ENCODE peak calls at places on chromosomes 2 and 18, in ten cellular contexts. W is Peyer's patch, X is heart right ventricle, Y is HCT116, Q is psoas muscle, C is astrocyte, A is ovary, O is PC-3, B is left lung, D is pancreas. U is an unnamed sample.

GRCh38 chr18:9507565-9508088 is 32.3 kb downstream of the RALBP1 start:
- DNase-seq in W (no peak), X (no peak), B (no peak), D (no peak), C (no peak), Q (no peak), A (no peak), O (no peak), Y (no peak), U (no peak)

GRCh38 chr2:223123859-223124610 is 72.0 kb downstream of the KCNE4 start:
- DNase-seq in O (no peak), B (no peak), A (peak), W (no peak), X (peak), Q (no peak), Y (no peak), C (no peak), D (no peak), U (no peak)

GRCh38 chr2:156719036-156719435 is 282.9 kb downstream of the GPD2 start:
- DNase-seq in A (no peak), X (no peak), O (no peak), B (no peak), Y (no peak), W (no peak), Q (no peak), D (no peak), C (no peak), U (no peak)

GRCh38 chr2:228590681-228591080 is 409.2 kb upstream of the SPHKAP start:
- DNase-seq in D (no peak), Y (no peak), Q (no peak), X (no peak), W (no peak), C (no peak), B (no peak), O (no peak), A (no peak), U (no peak)

GRCh38 chr2:195582188-195582587 is 74.8 kb upstream of the SLC39A10 start:
- DNase-seq in Q (no peak), A (no peak), D (no peak), Y (no peak), O (no peak), W (no peak), C (no peak), B (no peak), X (no peak), U (no peak)

GRCh38 chr2:118254117-118254516 is 165.8 kb downstream of the INSIG2 start:
- DNase-seq in W (no peak), D (no peak), Y (no peak), Q (no peak), X (no peak), C (no peak), O (no peak), B (no peak), A (no peak), U (no peak)

GRCh38 chr2:85893428-85894258 is 4.9 kb upstream of the ST3GAL5 start:
- DNase-seq in O (peak), W (no peak), Y (no peak), A (no peak), X (no peak), Q (no peak), B (no peak), D (no peak), C (peak), U (no peak)

GRCh38 chr18:814300-815084 is 2.5 kb upstream of the YES1 start:
- DNase-seq in O (no peak), C (no peak), X (no peak), A (no peak), Q (no peak), Y (no peak), B (no peak), D (no peak), W (no peak), U (no peak)

GRCh38 chr2:241443486-241444223 is 64.7 kb downstream of the STK25 start:
- DNase-seq in C (peak), A (no peak), X (no peak), Y (no peak), D (no peak), W (no peak), O (peak), B (no peak), Q (no peak), U (no peak)

GRCh38 chr2:238464389-238464788 is 37.7 kb downstream of the ASB1 start:
- DNase-seq in X (no peak), Q (no peak), D (no peak), A (no peak), W (no peak), B (no peak), C (no peak), Y (no peak), O (no peak), U (no peak)

GRCh38 chr2:239806276-239806675 is 218.9 kb downstream of the NDUFA10 start:
- DNase-seq in X (no peak), D (no peak), Q (no peak), Y (no peak), C (no peak), O (no peak), W (no peak), B (no peak), A (peak), U (no peak)

GRCh38 chr2:230777681-230778080 is 65.0 kb downstream of the CAB39 start:
- DNase-seq in B (no peak), W (no peak), A (no peak), C (peak), D (no peak), O (peak), Q (no peak), Y (no peak), X (no peak), U (no peak)

GRCh38 chr2:3789246-3789645 is 85.9 kb downstream of the DCDC2C start:
- DNase-seq in O (peak), X (no peak), D (no peak), Y (no peak), W (no peak), B (no peak), C (no peak), A (no peak), Q (no peak), U (no peak)

GRCh38 chr2:163604941-163605555 is 130.8 kb downstream of the FIGN start:
- DNase-seq in D (no peak), Q (no peak), A (no peak), Y (no peak), B (no peak), O (peak), X (no peak), W (no peak), C (peak), U (no peak)

GRCh38 chr2:234841321-234842015 is 110.3 kb upstream of the SH3BP4 start:
- DNase-seq in W (no peak), Q (no peak), X (no peak), A (no peak), D (no peak), C (no peak), O (no peak), Y (no peak), B (no peak), U (no peak)

GRCh38 chr2:106296182-106296815 is 102.2 kb upstream of the UXS1 start:
- DNase-seq in C (no peak), Y (no peak), W (no peak), O (no peak), Q (no peak), A (no peak), D (no peak), B (no peak), X (no peak), U (no peak)

GRCh38 chr18:54580202-54580729 is 10.8 kb upstream of the DYNAP start:
- DNase-seq in Q (no peak), D (no peak), A (no peak), X (no peak), W (no peak), B (no peak), Y (no peak), O (no peak), C (no peak), U (no peak)

GRCh38 chr2:3778016-3778415 is 74.6 kb downstream of the DCDC2C start:
- DNase-seq in A (no peak), C (no peak), X (no peak), W (no peak), Q (no peak), D (no peak), Y (no peak), B (no peak), O (no peak), U (no peak)

GRCh38 chr2:82120120-82120519 is 1815.6 kb upstream of the LRRTM1 start:
- DNase-seq in O (no peak), X (no peak), C (no peak), Q (no peak), A (no peak), Y (no peak), B (no peak), W (no peak), D (no peak), U (no peak)

GRCh38 chr18:48989304-48990284 is 38.8 kb upstream of the SMAD7 start:
- DNase-seq in A (no peak), O (no peak), D (no peak), B (no peak), C (no peak), Y (no peak), X (no peak), Q (no peak), W (no peak), U (no peak)

GRCh38 chr2:9356336-9356735 is 67.0 kb downstream of the ITGB1BP1 start:
- DNase-seq in Q (no peak), C (no peak), A (no peak), B (no peak), Y (no peak), W (no peak), O (no peak), X (no peak), D (no peak), U (no peak)

GRCh38 chr2:157838442-157839161 is 37.5 kb downstream of the ACVR1 start:
- DNase-seq in Y (peak), W (peak), D (peak), A (peak), Q (peak), C (peak), X (peak), O (peak), B (no peak), U (no peak)

GRCh38 chr2:226726546-226726945 is 73.1 kb downstream of the IRS1 start:
- DNase-seq in O (peak), C (peak), Q (no peak), D (no peak), X (no peak), W (no peak), A (no peak), B (no peak), Y (no peak), U (no peak)

GRCh38 chr2:160581035-160581434 is 87.4 kb upstream of the RBMS1 start:
- DNase-seq in D (no peak), X (no peak), Y (no peak), O (no peak), W (no peak), B (no peak), A (no peak), Q (no peak), C (peak), U (no peak)

GRCh38 chr2:237551071-237551574 is 15.3 kb upstream of the PRLH start:
- DNase-seq in C (no peak), W (no peak), D (no peak), B (no peak), X (no peak), O (no peak), A (no peak), Y (no peak), Q (no peak), U (no peak)

GRCh38 chr2:36480028-36480427 is 117.9 kb downstream of the FEZ2 start:
- DNase-seq in X (no peak), B (no peak), D (no peak), W (no peak), Y (no peak), C (no peak), A (no peak), O (no peak), Q (no peak), U (no peak)
- H3K27ac ChIP-seq in X (no peak), B (no peak), D (no peak), W (no peak), Y (no peak), C (no peak), A (no peak), O (no peak), Q (no peak), U (no peak)

DNA sequence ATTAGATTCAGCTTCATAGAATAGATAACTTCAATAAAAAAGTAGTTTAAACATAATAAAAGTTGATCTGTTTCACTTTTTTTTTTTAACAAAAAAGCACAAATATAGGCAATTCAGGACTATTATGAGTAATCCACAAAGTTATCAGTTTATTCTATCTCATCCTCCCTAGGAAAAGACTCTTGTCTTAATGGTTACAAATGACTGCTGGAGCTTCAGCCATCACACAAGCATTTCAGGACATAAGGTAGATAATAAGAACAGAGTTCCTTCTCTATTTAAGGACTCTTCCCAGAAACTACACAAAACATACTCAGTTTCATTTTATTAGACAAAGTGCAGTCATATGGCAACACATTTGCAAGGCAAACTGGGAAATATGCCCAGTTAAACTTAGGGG is 357.6 kb upstream of the SETBP1 start:
- DNase-seq in C (no peak), O (no peak), W (no peak), D (no peak), X (no peak), Q (no peak), B (no peak), A (no peak), Y (no peak), U (no peak)
- TF ChIP-seq CTCF in C (no peak), O (no peak), W (no peak), D (no peak), X (no peak), Q (no peak), B (no peak), A (no peak), Y (no peak), U (no peak)

GRCh38 chr2:46779447-46779941 is 136.1 kb downstream of the MCFD2 start:
- DNase-seq in X (no peak), Y (no peak), C (peak), D (no peak), A (no peak), W (no peak), O (peak), Q (no peak), B (no peak), U (no peak)
- H3K27ac ChIP-seq in X (peak), Y (peak), C (no peak), D (no peak), A (no peak), W (no peak), O (peak), Q (no peak), B (no peak), U (no peak)

GRCh38 chr18:47246027-47246971 is 5.2 kb downstream of the SKOR2 start:
- DNase-seq in W (no peak), X (no peak), D (no peak), Q (no peak), C (no peak), B (no peak), A (no peak), O (no peak), Y (no peak), U (no peak)

GRCh38 chr18:47247833-47248609 is 3.4 kb downstream of the SKOR2 start:
- DNase-seq in Y (no peak), X (no peak), D (no peak), C (no peak), Q (no peak), A (no peak), O (no peak), W (no peak), B (no peak), U (no peak)

GRCh38 chr18:47249602-47250001 is 1.9 kb downstream of the SKOR2 start:
- DNase-seq in Y (no peak), W (no peak), A (no peak), O (no peak), D (no peak), X (no peak), Q (no peak), B (no peak), C (no peak), U (no peak)

GRCh38 chr18:47248610-47249343 is 2.7 kb downstream of the SKOR2 start:
- DNase-seq in W (no peak), C (no peak), A (no peak), D (no peak), X (no peak), B (no peak), Y (no peak), O (no peak), Q (no peak), U (no peak)

DNA sequence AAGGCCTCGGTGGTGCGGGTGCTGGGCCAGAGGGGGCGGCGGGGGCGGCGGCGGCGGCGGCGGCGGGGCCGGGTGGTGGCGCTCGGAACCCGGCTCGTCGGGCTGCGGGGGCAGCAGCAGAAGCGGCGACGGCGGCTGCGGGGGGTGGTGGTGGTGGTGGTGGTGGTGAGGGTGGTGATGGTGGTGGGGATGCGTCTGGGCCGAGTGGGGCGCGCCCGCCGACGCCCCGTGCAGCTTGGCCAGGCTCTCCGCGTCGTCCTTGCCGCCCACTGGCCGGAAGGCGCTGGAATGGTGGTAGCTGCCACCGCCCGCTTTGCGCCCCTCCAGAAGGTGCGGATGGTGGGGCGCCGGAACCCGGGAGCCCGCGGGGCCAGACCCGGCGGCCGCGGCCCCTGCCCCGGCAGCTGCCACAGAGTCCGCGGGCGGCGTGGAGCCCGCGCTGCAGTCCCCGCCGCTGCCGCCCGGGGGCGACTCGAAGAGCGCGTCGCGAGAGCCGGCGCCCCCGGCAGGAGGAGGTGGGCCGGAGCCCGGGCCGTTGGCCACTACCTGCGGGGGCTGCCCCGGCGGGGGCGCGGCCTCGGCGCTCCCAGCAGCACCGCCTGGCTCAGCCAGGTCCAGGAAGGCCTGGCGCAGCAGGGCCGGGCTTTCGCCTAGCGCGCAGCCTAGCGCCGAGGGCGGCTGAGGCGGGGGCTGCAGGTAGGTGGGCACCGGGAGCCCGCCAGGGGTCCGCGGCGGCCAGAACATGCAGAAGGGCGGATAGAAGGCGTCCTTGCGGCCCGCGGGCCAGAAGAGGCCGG is 4.2 kb downstream of the SKOR2 start:
- DNase-seq in W (no peak), A (no peak), Q (no peak), C (no peak), B (no peak), X (no peak), O (no peak), Y (no peak), D (no peak), U (no peak)
- TF ChIP-seq CTCF in W (no peak), A (no peak), Q (peak), C (no peak), B (peak), X (peak), O (no peak), Y (no peak), D (no peak), U (no peak)

GRCh38 chr2:120611961-120612360 is 123.7 kb upstream of the GLI2 start:
- DNase-seq in O (no peak), C (no peak), X (no peak), Q (no peak), W (no peak), D (no peak), Y (no peak), A (no peak), B (no peak), U (no peak)

GRCh38 chr2:120612931-120613330 is 122.7 kb upstream of the GLI2 start:
- DNase-seq in C (no peak), B (peak), X (no peak), D (no peak), Q (no peak), Y (no peak), W (peak), A (no peak), O (no peak), U (no peak)

GRCh38 chr2:120613742-120614481 is 121.8 kb upstream of the GLI2 start:
- DNase-seq in X (no peak), Q (no peak), B (peak), D (no peak), Y (no peak), A (no peak), O (no peak), W (peak), C (peak), U (no peak)

GRCh38 chr2:120611016-120611415 is 124.7 kb upstream of the GLI2 start:
- DNase-seq in Q (no peak), D (no peak), B (peak), O (no peak), A (no peak), X (no peak), W (no peak), C (no peak), Y (no peak), U (no peak)

GRCh38 chr2:120612471-120612870 is 123.2 kb upstream of the GLI2 start:
- DNase-seq in O (no peak), Y (no peak), D (no peak), B (no peak), X (no peak), Q (no peak), W (peak), A (no peak), C (no peak), U (no peak)
- H3K27ac ChIP-seq in O (no peak), Y (no peak), D (no peak), B (no peak), X (no peak), Q (no peak), W (no peak), A (no peak), C (no peak), U (no peak)

GRCh38 chr18:21741511-21742322 is 1.1 kb downstream of the MIB1 start:
- DNase-seq in C (no peak), W (peak), X (peak), A (peak), O (no peak), D (peak), B (peak), Y (no peak), Q (peak), U (peak)
- TF ChIP-seq CTCF in C (no peak), W (peak), X (no peak), A (no peak), O (no peak), D (no peak), B (no peak), Y (no peak), Q (no peak), U (no peak)

GRCh38 chr18:13621886-13622619 is 104.3 kb downstream of the FAM210A start:
- DNase-seq in O (peak), A (no peak), W (no peak), C (no peak), Q (no peak), X (no peak), D (no peak), Y (no peak), B (no peak), U (no peak)

GRCh38 chr18:13622751-13623150 is 103.6 kb downstream of the FAM210A start:
- DNase-seq in A (no peak), B (no peak), C (no peak), X (no peak), Q (no peak), Y (no peak), O (no peak), W (no peak), D (no peak), U (no peak)

GRCh38 chr18:13624563-13625237 is 101.7 kb downstream of the FAM210A start:
- DNase-seq in C (no peak), O (no peak), Q (no peak), B (no peak), D (no peak), X (no peak), W (no peak), Y (no peak), A (no peak), U (no peak)

GRCh38 chr18:13623871-13624270 is 102.5 kb downstream of the FAM210A start:
- DNase-seq in X (no peak), W (no peak), Y (no peak), B (no peak), C (no peak), A (no peak), D (no peak), O (no peak), Q (no peak), U (no peak)

GRCh38 chr18:13623348-13623747 is 103.0 kb downstream of the FAM210A start:
- DNase-seq in O (peak), A (no peak), C (no peak), B (no peak), Y (no peak), X (no peak), W (no peak), Q (no peak), D (no peak), U (no peak)
- H3K27ac ChIP-seq in O (no peak), A (no peak), C (no peak), B (no peak), Y (no peak), X (no peak), W (no peak), Q (no peak), D (no peak), U (no peak)

U was measured in lower lobe of right lung.